ENCODE peak calls at places on chromosome 9, in ten cellular contexts. C is GM12878; P is left ventricle myocardium inferior; N is naive thymus-derived CD4-positive, alpha-beta T cell; M is HCT116; T is neuronal stem cell; G is thoracic aorta; I is hepatocyte; O is tibial nerve; Q is aorta. L is an unnamed sample.
A peak's percentile ranks its signal among the peaks of the same experiment; 100 is the strongest.

GRCh38 chr9:87792831-87793288 is 66.9 kb downstream of the CTSL start:
- DNase-seq in C (peak; percentile 36), P (peak; percentile 62), N (no peak), M (peak; percentile 63), T (no peak), G (peak; percentile 18), I (peak; percentile 71), O (peak; percentile 72), Q (peak; percentile 89), L (peak; percentile 84)

GRCh38 chr9:118091221-118091620 is 387.0 kb downstream of the TLR4 start:
- DNase-seq in C (no peak), P (no peak), N (no peak), M (no peak), T (no peak), G (no peak), I (no peak), O (no peak), Q (no peak), L (no peak)

GRCh38 chr9:6133346-6134063 is 82.1 kb upstream of the IL33 start:
- DNase-seq in C (peak; percentile 69), P (no peak), N (no peak), M (no peak), T (no peak), G (no peak), I (no peak), O (no peak), Q (no peak), L (no peak)

GRCh38 chr9:34426340-34427074 is 31.9 kb downstream of the FAM219A start:
- DNase-seq in C (no peak), P (no peak), N (no peak), M (no peak), T (no peak), G (no peak), I (no peak), O (no peak), Q (no peak), L (no peak)

GRCh38 chr9:76371901-76372300 is 22.3 kb downstream of the RFK start:
- DNase-seq in C (no peak), P (no peak), N (no peak), M (no peak), T (no peak), G (no peak), I (no peak), O (no peak), Q (no peak), L (no peak)

GRCh38 chr9:18184034-18184800 is 289.7 kb upstream of the ADAMTSL1 start:
- DNase-seq in C (no peak), P (no peak), N (no peak), M (no peak), T (no peak), G (no peak), I (peak; percentile 33), O (no peak), Q (no peak), L (no peak)

GRCh38 chr9:76394896-76395244 is 644 bp upstream of the RFK start:
- DNase-seq in C (peak; percentile 23), P (peak; percentile 40), N (no peak), M (peak; percentile 43), T (no peak), G (peak; percentile 12), I (peak; percentile 66), O (peak; percentile 38), Q (no peak), L (peak; percentile 53)

GRCh38 chr9:97579914-97580313 is 53.3 kb downstream of the TSTD2 start:
- DNase-seq in C (no peak), P (no peak), N (no peak), M (no peak), T (no peak), G (no peak), I (no peak), O (no peak), Q (no peak), L (no peak)

GRCh38 chr9:28155067-28155466 is 581.8 kb upstream of the C9orf72 start:
- DNase-seq in C (no peak), P (no peak), N (no peak), M (no peak), T (no peak), G (no peak), I (peak; percentile 44), O (no peak), Q (no peak), L (no peak)

DNA sequence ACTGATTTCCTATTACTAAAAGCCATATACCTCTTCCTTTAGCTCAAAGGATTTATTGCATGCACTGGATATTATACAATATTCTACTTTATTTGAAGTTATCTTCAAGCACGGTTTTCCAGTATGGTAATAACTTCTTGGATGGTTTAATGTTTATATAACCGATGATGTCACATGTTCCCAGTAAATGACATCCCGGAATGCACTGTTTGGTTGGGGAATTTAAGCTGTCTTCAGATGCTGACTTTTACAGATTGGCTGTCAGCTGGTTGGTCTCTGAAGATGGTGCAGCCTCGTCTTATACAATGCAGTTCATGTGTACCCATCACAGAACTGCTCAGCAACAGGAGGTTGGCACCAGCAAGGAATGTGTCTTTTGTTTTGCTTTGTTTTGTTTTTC is 143.9 kb downstream of the PRKACG start:
- DNase-seq in C (no peak), P (no peak), N (no peak), M (no peak), T (no peak), G (no peak), I (no peak), O (no peak), Q (no peak), L (no peak)
- H3K27ac ChIP-seq in C (no peak overlapping the region), P (peak overlapping the region; percentile 86), N (no peak overlapping the region), M (no peak overlapping the region), T (no peak overlapping the region), G (no peak overlapping the region), I (no peak overlapping the region), O (no peak overlapping the region), Q (no peak overlapping the region), L (no peak overlapping the region)

GRCh38 chr9:121294866-121295661 is 27.1 kb downstream of the GSN start:
- DNase-seq in C (no peak), P (peak; percentile 68), N (no peak), M (no peak), T (no peak), G (no peak), I (no peak), O (peak; percentile 70), Q (peak; percentile 77), L (peak; percentile 59)

GRCh38 chr9:121295662-121296191 is 27.8 kb downstream of the GSN start:
- DNase-seq in C (no peak), P (no peak), N (no peak), M (no peak), T (no peak), G (no peak), I (no peak), O (no peak), Q (no peak), L (no peak)

GRCh38 chr9:121292801-121293241 is 24.9 kb downstream of the GSN start:
- DNase-seq in C (no peak), P (no peak), N (no peak), M (no peak), T (no peak), G (no peak), I (no peak), O (no peak), Q (no peak), L (no peak)

GRCh38 chr9:121296213-121297127 is 28.5 kb downstream of the GSN start:
- DNase-seq in C (no peak), P (no peak), N (no peak), M (no peak), T (no peak), G (no peak), I (no peak), O (no peak), Q (no peak), L (no peak)

DNA sequence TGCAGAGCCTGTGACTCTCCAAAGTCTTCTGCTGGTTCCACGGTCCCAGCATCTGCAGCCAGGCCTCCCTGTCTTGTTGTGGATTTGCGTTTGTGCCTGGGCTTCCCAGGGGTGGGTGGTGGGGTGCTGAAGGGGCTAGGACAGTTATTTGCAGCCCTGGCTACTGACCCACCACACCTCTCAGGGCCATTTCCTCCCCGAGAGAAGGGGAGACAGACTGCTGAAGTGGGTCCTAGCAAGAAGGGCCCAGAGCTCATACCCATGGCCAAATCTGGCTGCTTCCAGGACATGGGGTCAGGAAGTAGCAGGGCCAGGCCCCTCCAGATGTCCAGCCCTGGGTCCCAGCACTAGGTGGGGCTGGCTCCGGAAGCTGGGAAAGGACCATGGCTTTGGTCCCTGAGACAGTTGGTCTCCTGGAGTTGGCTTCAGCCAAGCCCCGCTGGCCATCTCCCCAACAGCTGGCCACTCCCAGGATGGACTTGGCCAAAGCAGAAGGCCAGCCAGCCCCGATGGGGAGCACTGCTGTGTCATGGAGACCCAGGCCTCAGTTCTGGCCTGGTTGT is 26.3 kb downstream of the GSN start:
- DNase-seq in C (no peak), P (peak; percentile 82), N (no peak), M (no peak), T (no peak), G (no peak), I (no peak), O (no peak), Q (no peak), L (peak; percentile 40)
- H3K4me1 ChIP-seq in C (peaks cover 3% of the 10 kb centered on the region), P (peaks cover 95% of the 10 kb centered on the region), N (no peaks in the 10 kb centered on the region), M (peaks cover 30% of the 10 kb centered on the region), T (peaks cover 26% of the 10 kb centered on the region), G (peaks cover 96% of the 10 kb centered on the region), I (peaks cover 30% of the 10 kb centered on the region), O (peaks cover 86% of the 10 kb centered on the region), Q (peaks cover 5% of the 10 kb centered on the region), L (peaks cover 89% of the 10 kb centered on the region)

DNA sequence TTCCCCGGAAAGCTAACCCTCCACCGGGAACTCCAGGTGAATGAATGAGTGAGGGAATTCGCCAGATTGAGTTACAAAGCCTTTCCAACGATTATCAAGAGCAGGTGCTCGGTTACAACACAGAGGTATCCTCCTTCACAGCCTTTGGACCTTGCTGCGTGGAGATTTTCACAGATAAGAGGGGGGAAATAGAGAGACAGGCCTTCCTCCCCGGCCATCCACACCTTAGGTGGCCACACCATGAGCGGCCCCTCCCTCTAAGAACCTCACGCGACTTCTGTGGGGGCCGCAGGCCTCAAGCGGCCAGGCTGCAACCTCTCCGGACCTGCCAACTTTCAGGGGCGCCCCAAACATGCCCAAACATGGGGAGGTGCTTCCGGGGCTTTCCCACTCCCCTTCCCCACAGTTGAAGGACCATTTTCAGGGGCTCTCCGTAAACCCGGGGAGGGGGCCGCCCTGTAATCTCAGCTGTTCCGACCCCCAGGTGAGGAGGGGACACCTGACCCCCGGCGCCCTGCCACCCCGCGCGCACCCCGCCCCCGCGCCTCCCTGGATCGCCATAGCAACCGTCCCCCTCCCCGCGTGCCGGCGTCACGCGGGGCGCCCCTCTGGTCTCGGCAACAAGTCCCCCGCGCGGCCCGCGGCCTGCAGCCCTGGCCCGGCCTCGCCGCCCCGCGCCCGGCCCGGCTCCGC is 603 bp downstream of the DENND1A start:
- DNase-seq in C (no peak), P (peak; percentile 17), N (no peak), M (no peak), T (no peak), G (no peak), I (peak; percentile 67), O (no peak), Q (peak; percentile 59), L (no peak)
- H3K27ac ChIP-seq in C (peak overlapping the region; percentile 79), P (peak overlapping the region; percentile 75), N (peak overlapping the region; percentile 73), M (peak overlapping the region; percentile 63), T (peak overlapping the region; percentile 66), G (no peak overlapping the region), I (peak overlapping the region; percentile 93), O (peak overlapping the region; percentile 72), Q (no peak overlapping the region), L (peak overlapping the region; percentile 41)

GRCh38 chr9:131728961-131729360 is 10.9 kb downstream of the RAPGEF1 start:
- DNase-seq in C (no peak), P (no peak), N (peak; percentile 39), M (no peak), T (no peak), G (no peak), I (no peak), O (no peak), Q (no peak), L (no peak)
- H3K4me1 ChIP-seq in C (peaks cover 73% of the 10 kb centered on the region), P (peaks cover 100% of the 10 kb centered on the region), N (peaks cover 74% of the 10 kb centered on the region), M (peaks cover 10% of the 10 kb centered on the region), T (peaks cover 19% of the 10 kb centered on the region), G (peaks cover 67% of the 10 kb centered on the region), I (peaks cover 39% of the 10 kb centered on the region), O (peaks cover 29% of the 10 kb centered on the region), Q (peaks cover 7% of the 10 kb centered on the region), L (peaks cover 73% of the 10 kb centered on the region)